ENCODE peak calls at places on chromosomes 2 and 18, in six cellular contexts. Q is neural progenitor cell, W is IMR-90, I is dorsolateral prefrontal cortex, H is psoas muscle, U is PC-3. C is an unnamed sample.

GRCh38 chr2:74515271-74516069 is 1.2 kb downstream of the TLX2 start:
- DNase-seq in I (no peak), H (no peak), W (no peak), Q (peak; percentile 55), U (no peak), C (no peak)

GRCh38 chr2:149175956-149176355 is 137.5 kb downstream of the LYPD6B start:
- DNase-seq in U (no peak), I (no peak), H (no peak), W (no peak), Q (no peak), C (no peak)

GRCh38 chr18:10453885-10454772 is at the start of gene APCDD1:
- DNase-seq in I (peak; percentile 69), Q (peak; percentile 90), W (no peak), U (no peak), H (peak; percentile 89), C (no peak)

GRCh38 chr18:76687271-76688006 is 134.9 kb upstream of the ZNF236 start:
- DNase-seq in U (no peak), I (no peak), W (peak; percentile 15), Q (no peak), H (no peak), C (no peak)

GRCh38 chr2:235807347-235807746 is 313.5 kb downstream of the AGAP1 start:
- DNase-seq in I (peak; percentile 79), Q (peak; percentile 76), U (no peak), H (no peak), W (no peak), C (no peak)

GRCh38 chr2:216694201-216694825 is 1.0 kb downstream of the IGFBP5 start:
- DNase-seq in I (peak; percentile 70), W (no peak), U (peak; percentile 54), H (peak; percentile 86), Q (peak; percentile 84), C (no peak)

GRCh38 chr2:42092084-42092996 is 44.5 kb downstream of the PKDCC start:
- DNase-seq in I (no peak), W (no peak), Q (peak; percentile 48), U (peak; percentile 56), H (no peak), C (no peak)

GRCh38 chr2:50346104-50346503 is 685.8 kb downstream of the NRXN1 start:
- DNase-seq in Q (peak; percentile 79), H (no peak), U (no peak), W (no peak), I (peak; percentile 33), C (no peak)

GRCh38 chr2:184053326-184053725 is 545.0 kb upstream of the ZNF804A start:
- DNase-seq in H (no peak), Q (no peak), U (peak; percentile 62), W (no peak), I (no peak), C (no peak)

GRCh38 chr2:61328707-61329251 is 142.1 kb downstream of the USP34 start:
- DNase-seq in H (no peak), W (peak; percentile 6), Q (no peak), I (no peak), U (peak; percentile 90), C (no peak)

GRCh38 chr2:55961318-55961911 is 37.8 kb upstream of the EFEMP1 start:
- DNase-seq in W (peak; percentile 66), U (peak; percentile 75), I (no peak), H (no peak), Q (peak; percentile 51), C (no peak)

GRCh38 chr2:172308253-172308935 is 119.0 kb upstream of the ITGA6 start:
- DNase-seq in U (no peak), H (no peak), Q (no peak), I (no peak), W (no peak), C (no peak)

GRCh38 chr2:232898592-232899541 is 28.8 kb downstream of the SNORC start:
- DNase-seq in H (no peak), Q (no peak), W (peak; percentile 75), I (no peak), U (no peak), C (no peak)

GRCh38 chr2:108316194-108316880 is 27.6 kb downstream of the SULT1C2 start:
- DNase-seq in W (no peak), U (no peak), Q (peak; percentile 56), H (no peak), I (no peak), C (no peak)

GRCh38 chr2:207215300-207215699 is 49.6 kb upstream of the KLF7 start:
- DNase-seq in H (no peak), I (no peak), Q (peak; percentile 38), U (no peak), W (no peak), C (no peak)

GRCh38 chr2:122167561-122167960 is 412.1 kb downstream of the TSN start:
- DNase-seq in I (no peak), U (no peak), Q (no peak), H (no peak), W (no peak), C (no peak)

GRCh38 chr2:219497495-219498279 is 1.0 kb upstream of the GMPPA start:
- DNase-seq in W (peak; percentile 74), U (peak; percentile 78), H (peak; percentile 94), I (no peak), Q (peak; percentile 76), C (peak; percentile 70)

GRCh38 chr2:120667981-120668380 is 67.7 kb upstream of the GLI2 start:
- DNase-seq in Q (no peak), H (no peak), U (peak; percentile 14), W (no peak), I (peak; percentile 1), C (no peak)

GRCh38 chr18:36692909-36693308 is 135.9 kb downstream of the TPGS2 start:
- DNase-seq in W (peak; percentile 86), I (no peak), U (no peak), Q (no peak), H (no peak), C (no peak)

GRCh38 chr18:49784427-49785185 is 28.7 kb downstream of the ACAA2 start:
- DNase-seq in W (peak; percentile 18), H (no peak), Q (no peak), I (no peak), U (peak; percentile 23), C (no peak)

GRCh38 chr2:46252891-46253659 is 44.1 kb upstream of the EPAS1 start:
- DNase-seq in I (no peak), H (no peak), Q (no peak), U (peak; percentile 83), W (no peak), C (no peak)

GRCh38 chr2:237291138-237291792 is 122.7 kb downstream of the COL6A3 start:
- DNase-seq in Q (no peak), I (peak; percentile 53), H (peak; percentile 94), W (peak; percentile 98), U (peak; percentile 98), C (peak; percentile 90)

GRCh38 chr2:55585451-55586079 is 31.9 kb downstream of the PPP4R3B start:
- DNase-seq in Q (no peak), I (no peak), U (peak; percentile 47), H (no peak), W (peak; percentile 80), C (no peak)

GRCh38 chr2:160632576-160632975 is 139.0 kb upstream of the RBMS1 start:
- DNase-seq in H (no peak), Q (no peak), I (no peak), U (no peak), W (no peak), C (no peak)

GRCh38 chr2:226994775-226995174 is 158.9 kb downstream of the RHBDD1 start:
- DNase-seq in I (no peak), U (no peak), W (no peak), Q (peak; percentile 11), H (no peak), C (no peak)
- TF ChIP-seq CTCF in I (no peak), U (no peak), W (no peak), Q (peak; percentile 43), H (no peak), C (no peak)

DNA sequence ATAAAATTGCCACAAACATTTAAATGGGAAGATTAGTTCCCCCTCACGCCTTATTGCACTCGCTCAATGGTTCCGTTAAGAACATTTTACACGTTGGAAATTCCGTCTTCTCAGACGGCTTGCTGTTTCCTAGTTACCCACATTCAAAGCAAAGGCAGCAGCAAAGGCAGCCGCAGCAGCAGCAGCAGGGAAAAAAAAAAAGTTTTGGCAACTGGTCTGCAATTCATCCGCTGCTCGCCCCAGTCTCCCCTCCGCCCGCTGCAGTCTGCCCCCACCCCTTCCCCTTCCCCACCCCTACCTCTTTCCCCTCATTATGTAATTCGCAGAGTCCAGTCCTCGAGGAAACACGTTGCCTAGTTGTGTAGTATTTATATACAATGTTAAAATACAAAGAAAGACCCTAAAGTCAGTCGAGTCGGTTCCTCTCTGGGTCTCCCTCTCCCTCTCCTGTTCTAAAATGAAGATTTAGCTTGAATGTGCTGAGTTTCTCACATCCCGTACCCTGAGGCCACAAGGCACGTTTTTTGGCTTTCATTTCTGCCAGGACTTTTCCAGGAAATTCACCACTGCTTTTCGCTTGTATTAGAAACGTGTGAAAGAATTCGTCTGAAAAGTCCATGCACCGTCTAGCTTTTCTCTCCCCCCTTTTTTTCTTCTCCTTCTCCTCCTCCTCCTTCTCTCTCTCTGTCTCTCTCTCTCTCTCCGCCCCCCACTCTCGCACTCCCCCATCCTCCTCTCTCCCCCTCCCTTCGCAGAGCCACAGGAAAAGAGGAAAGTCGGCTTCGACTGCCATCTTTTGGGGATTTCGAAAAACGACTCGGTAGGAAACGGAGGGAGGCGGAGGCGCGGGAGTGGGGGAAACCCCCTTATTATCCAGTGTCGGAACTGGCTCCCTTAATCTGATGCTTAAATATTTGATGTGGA is 140.0 kb downstream of the MEIS1 start:
- DNase-seq in I (peak; percentile 69), Q (peak; percentile 94), U (peak; percentile 77), W (peak; percentile 91), H (peak; percentile 65), C (no peak)
- TF ChIP-seq CTCF in I (peak; percentile 51), Q (peak; percentile 69), U (peak; percentile 84), W (peak; percentile 69), H (peak; percentile 31), C (no peak)

GRCh38 chr2:241736111-241736510 is 1.7 kb downstream of the D2HGDH start:
- DNase-seq in H (no peak), I (no peak), U (no peak), Q (no peak), W (no peak), C (no peak)

GRCh38 chr2:241734467-241735208 is at the start of gene D2HGDH:
- DNase-seq in U (peak; percentile 86), I (peak; percentile 92), Q (peak; percentile 95), W (peak; percentile 67), H (peak; percentile 97), C (peak; percentile 94)

GRCh38 chr2:241730679-241731293 is 3.6 kb upstream of the D2HGDH start:
- DNase-seq in Q (no peak), U (no peak), I (no peak), W (no peak), H (no peak), C (no peak)

GRCh38 chr2:241733391-241734207 is 831 bp upstream of the D2HGDH start:
- DNase-seq in H (no peak), W (no peak), Q (no peak), I (no peak), U (peak; percentile 81), C (no peak)

GRCh38 chr2:241734208-241734466 is 293 bp upstream of the D2HGDH start:
- DNase-seq in W (no peak), H (no peak), Q (no peak), I (no peak), U (no peak), C (no peak)
- TF ChIP-seq CTCF in W (no peak), H (no peak), Q (peak; percentile 33), I (no peak), U (peak; percentile 32), C (no peak)

DNA sequence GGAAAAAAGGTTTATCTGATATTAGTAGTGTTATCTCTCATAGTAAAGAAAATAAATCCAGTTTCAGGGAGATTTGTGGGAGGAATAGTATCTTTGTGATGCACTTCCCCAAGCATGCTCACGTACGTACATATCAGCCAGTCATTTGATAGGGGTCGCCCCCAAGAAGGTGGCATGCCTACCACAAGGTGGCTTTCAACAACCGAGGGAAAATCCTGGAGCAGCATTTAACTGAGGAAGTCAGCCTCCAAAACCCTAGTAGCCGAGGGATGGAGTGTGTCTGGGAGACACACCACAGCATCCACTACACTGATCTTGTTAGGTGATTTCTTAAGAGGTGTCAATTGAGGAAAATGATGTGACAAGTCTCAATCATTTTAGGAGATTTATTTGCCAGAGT is 623.9 kb downstream of the NYAP2 start:
- DNase-seq in W (no peak), Q (peak; percentile 11), H (no peak), U (peak; percentile 14), I (no peak), C (no peak)
- TF ChIP-seq CTCF in W (no peak), Q (peak; percentile 28), H (no peak), U (no peak), I (no peak), C (no peak)

C was measured in omental fat pad.